ENCODE peak calls at places on chromosomes 5 and 9, in nine cellular contexts. T is stomach; E is heart right ventricle; G is tibial artery; Y is aorta; R is iPS DF 6.9; D is CD8-positive, alpha-beta T cell; A is effector memory CD4-positive, alpha-beta T cell; X is AG04450. S is an unnamed sample. For H3K9me3, the result is how much of the 10 kb centered on the place peaks cover.

GRCh38 chr9:93910196-93910595 is 45.0 kb downstream of the BARX1 start:
- DNase-seq in T (no peak), A (no peak), G (no peak), D (no peak), R (no peak), Y (no peak), E (no peak), X (no peak), S (no peak)

GRCh38 chr5:41128291-41128690 is 57.1 kb upstream of the MROH2B start:
- DNase-seq in T (no peak), Y (no peak), G (no peak), E (no peak), X (no peak), R (no peak), A (no peak), D (no peak), S (no peak)

GRCh38 chr5:80701597-80701996 is 46.8 kb upstream of the DHFR start:
- DNase-seq in A (no peak), T (no peak), G (no peak), D (no peak), Y (no peak), X (no peak), R (no peak), E (no peak), S (no peak)

GRCh38 chr5:407051-407450 is 35.9 kb upstream of the EXOC3 start:
- DNase-seq in T (no peak), Y (no peak), A (no peak), R (no peak), X (no peak), G (no peak), D (no peak), E (no peak), S (no peak)

GRCh38 chr9:131554865-131555351 is 9.6 kb downstream of the PRRT1B start:
- DNase-seq in G (no peak), E (no peak), R (no peak), X (no peak), T (no peak), A (no peak), Y (no peak), D (no peak), S (no peak)

GRCh38 chr5:57539281-57539701 is 56.7 kb upstream of the ACTBL2 start:
- DNase-seq in D (no peak), G (no peak), E (no peak), T (no peak), A (no peak), R (no peak), X (peak), Y (no peak), S (no peak)

GRCh38 chr9:75432386-75432785 is 344.1 kb downstream of the OSTF1 start:
- DNase-seq in Y (no peak), E (peak), D (no peak), G (peak), A (no peak), R (no peak), T (no peak), X (no peak), S (no peak)

GRCh38 chr5:14417792-14418765 is 163.5 kb upstream of the OTULINL start:
- DNase-seq in X (no peak), A (no peak), T (no peak), G (no peak), Y (no peak), E (no peak), D (no peak), R (no peak), S (no peak)

GRCh38 chr5:88269222-88269771 is 652 bp upstream of the TMEM161B start:
- DNase-seq in E (no peak), T (no peak), R (no peak), Y (no peak), X (no peak), A (no peak), G (no peak), D (peak), S (no peak)

GRCh38 chr5:159319822-159320221 is 10.5 kb downstream of the IL12B start:
- DNase-seq in G (no peak), T (no peak), A (no peak), X (no peak), D (no peak), Y (no peak), E (no peak), R (no peak), S (no peak)

GRCh38 chr5:168746893-168747640 is 167.9 kb upstream of the PANK3 start:
- DNase-seq in R (no peak), A (no peak), E (no peak), Y (no peak), G (no peak), T (no peak), X (no peak), D (no peak), S (no peak)

GRCh38 chr5:87129051-87129450 is 138.6 kb upstream of the RASA1 start:
- DNase-seq in A (no peak), D (no peak), R (no peak), G (no peak), T (no peak), E (no peak), Y (no peak), X (no peak), S (no peak)

GRCh38 chr5:119275873-119276214 is 80.0 kb upstream of the TNFAIP8 start:
- DNase-seq in E (no peak), D (no peak), Y (no peak), R (no peak), A (no peak), G (no peak), T (no peak), X (no peak), S (no peak)

GRCh38 chr5:52705720-52706119 is 82.0 kb upstream of the ITGA1 start:
- DNase-seq in D (no peak), Y (no peak), X (no peak), T (no peak), G (no peak), E (no peak), A (no peak), R (no peak), S (no peak)

GRCh38 chr5:8884029-8884428 is 661.8 kb downstream of the SEMA5A start:
- DNase-seq in R (no peak), X (no peak), Y (no peak), T (no peak), G (no peak), E (no peak), A (no peak), D (no peak), S (no peak)

GRCh38 chr9:91119147-91119546 is 242.6 kb downstream of the AUH start:
- DNase-seq in D (no peak), A (no peak), T (no peak), E (no peak), X (no peak), R (no peak), G (no peak), Y (no peak), S (no peak)

GRCh38 chr9:132673355-132673754 is 3.1 kb downstream of the GTF3C4 start:
- DNase-seq in T (no peak), R (no peak), X (no peak), E (no peak), D (no peak), Y (no peak), A (no peak), G (no peak), S (no peak)

GRCh38 chr5:151086905-151087360 is 6.1 kb upstream of the TNIP1 start:
- DNase-seq in A (peak), R (no peak), X (no peak), Y (peak), D (peak), T (peak), G (no peak), E (no peak), S (no peak)

GRCh38 chr5:74895906-74896305 is 29.7 kb upstream of the FAM169A start:
- DNase-seq in G (no peak), E (peak), D (no peak), Y (no peak), A (no peak), R (no peak), T (peak), X (peak), S (peak)

GRCh38 chr5:156640751-156641241 is 209.3 kb upstream of the PPP1R2B start:
- DNase-seq in D (no peak), G (no peak), A (no peak), R (no peak), Y (no peak), E (no peak), X (no peak), T (no peak), S (no peak)

GRCh38 chr5:9283021-9283420 is 262.9 kb downstream of the SEMA5A start:
- DNase-seq in R (no peak), D (no peak), Y (no peak), T (no peak), A (no peak), E (no peak), X (no peak), G (no peak), S (no peak)

GRCh38 chr9:37949576-37949975 is 45.6 kb upstream of the SLC25A51 start:
- DNase-seq in R (no peak), G (no peak), T (no peak), X (no peak), E (no peak), A (no peak), D (no peak), Y (no peak), S (no peak)

GRCh38 chr9:36136277-36136893 is at the start of gene GLIPR2:
- DNase-seq in Y (peak), R (no peak), D (peak), A (peak), T (peak), X (no peak), G (peak), E (peak), S (no peak)

GRCh38 chr9:86470326-86470725 is 116.1 kb upstream of the TUT7 start:
- DNase-seq in X (no peak), D (no peak), G (no peak), R (no peak), T (no peak), A (no peak), Y (no peak), E (no peak), S (no peak)

GRCh38 chr9:114829686-114830085 is 23.8 kb upstream of the TNFSF15 start:
- DNase-seq in A (no peak), R (no peak), Y (no peak), D (no peak), X (no peak), E (no peak), G (no peak), T (no peak), S (no peak)

GRCh38 chr9:91424403-91425176 is 958 bp upstream of the NFIL3 start:
- DNase-seq in D (no peak), G (peak), Y (peak), E (peak), R (no peak), T (peak), X (peak), A (peak), S (peak)

GRCh38 chr9:8255852-8256251 is 456.3 kb upstream of the DMAC1 start:
- DNase-seq in T (no peak), G (no peak), E (no peak), D (no peak), X (no peak), R (no peak), Y (no peak), A (no peak), S (no peak)
- H3K9me3 ChIP-seq in T (under half), G (under half), E (under half), D (under half), X (under half), R (under half), Y (under half), A (under half), S (under half)

DNA sequence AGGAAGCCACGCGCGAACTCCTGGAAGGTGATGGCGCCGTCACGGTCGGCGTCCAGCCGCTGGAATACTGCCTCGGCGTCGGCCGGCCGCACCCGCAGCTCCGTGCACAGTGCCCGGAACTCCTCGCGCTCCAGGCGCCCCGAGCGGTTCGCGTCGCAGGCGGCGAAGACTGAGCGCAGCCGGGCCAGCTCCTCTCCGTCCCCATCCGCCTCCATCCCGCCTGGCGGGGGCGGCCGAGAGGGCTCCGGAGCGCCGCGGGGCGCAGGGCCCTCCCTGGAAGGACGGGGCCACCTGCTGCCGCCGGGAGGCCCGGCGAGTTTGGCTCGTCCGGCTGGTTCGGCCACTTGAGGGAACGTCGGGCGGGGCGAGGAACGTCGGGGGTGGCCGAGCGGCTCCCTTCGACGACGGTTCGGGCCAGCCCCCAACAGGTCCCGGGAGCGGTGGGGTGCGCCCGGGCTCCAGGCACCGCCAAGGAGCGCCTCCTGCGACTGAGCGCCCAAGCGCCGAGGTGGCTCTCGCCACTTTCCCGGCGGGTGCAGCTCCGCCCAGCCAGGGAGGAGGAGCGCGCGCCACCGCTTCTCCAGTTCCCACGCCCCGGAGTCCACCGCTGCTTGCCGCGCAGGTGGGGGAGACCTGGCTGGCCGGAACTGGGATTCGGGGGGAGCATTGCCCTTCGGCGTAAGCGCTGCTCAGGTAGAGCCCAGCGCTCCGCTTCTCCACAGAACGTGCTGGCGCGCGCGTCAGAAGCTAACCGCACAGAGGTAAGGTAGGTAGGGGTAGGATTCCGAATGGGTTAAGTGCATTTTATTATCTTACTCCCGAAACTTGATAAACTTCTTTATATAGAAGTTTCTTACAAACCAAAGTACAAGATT is at the start of gene RASEF:
- DNase-seq in Y (peak), E (peak), D (no peak), T (peak), G (no peak), A (no peak), R (peak), X (no peak), S (no peak)
- H3K27ac ChIP-seq in Y (no peak), E (no peak), D (no peak), T (peak), G (no peak), A (no peak), R (no peak), X (no peak), S (no peak)

GRCh38 chr5:4015709-4016108 is 420.1 kb downstream of the IRX1 start:
- DNase-seq in G (no peak), A (no peak), X (no peak), Y (no peak), R (no peak), D (no peak), T (no peak), E (no peak), S (no peak)

GRCh38 chr5:4019841-4020240 is 424.2 kb downstream of the IRX1 start:
- DNase-seq in T (no peak), X (no peak), Y (no peak), G (no peak), D (no peak), E (no peak), R (no peak), A (no peak), S (no peak)

GRCh38 chr5:4017076-4017803 is 421.6 kb downstream of the IRX1 start:
- DNase-seq in D (no peak), E (no peak), T (no peak), A (no peak), X (no peak), G (no peak), R (no peak), Y (no peak), S (no peak)

GRCh38 chr5:4018968-4019766 is 423.5 kb downstream of the IRX1 start:
- DNase-seq in G (no peak), D (no peak), T (no peak), X (no peak), Y (no peak), E (no peak), R (no peak), A (no peak), S (no peak)

DNA sequence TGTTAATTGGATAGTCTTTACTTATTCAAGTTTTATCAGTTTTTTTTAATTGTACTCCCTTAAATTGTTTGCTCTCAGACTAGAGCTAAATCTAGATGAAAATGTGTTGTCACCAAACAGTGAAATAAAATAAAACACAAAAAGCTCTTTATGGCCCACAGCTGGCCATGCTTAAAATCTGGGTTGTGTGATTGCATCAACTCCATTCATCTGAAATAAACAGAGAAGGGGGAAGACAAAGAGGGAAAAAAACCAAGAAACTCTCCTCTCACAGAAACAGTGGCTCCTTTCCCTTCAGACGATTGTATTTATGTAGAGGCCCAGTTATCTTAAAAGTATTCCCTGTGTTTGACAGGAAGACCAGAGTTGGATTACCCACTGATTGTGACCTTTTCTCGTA is 422.4 kb downstream of the IRX1 start:
- DNase-seq in A (no peak), T (no peak), Y (no peak), X (no peak), D (no peak), E (no peak), R (no peak), G (no peak), S (no peak)
- H3K9me3 ChIP-seq in A (under half), T (under half), Y (under half), X (under half), D (under half), E (under half), R (under half), G (under half), S (under half)

DNA sequence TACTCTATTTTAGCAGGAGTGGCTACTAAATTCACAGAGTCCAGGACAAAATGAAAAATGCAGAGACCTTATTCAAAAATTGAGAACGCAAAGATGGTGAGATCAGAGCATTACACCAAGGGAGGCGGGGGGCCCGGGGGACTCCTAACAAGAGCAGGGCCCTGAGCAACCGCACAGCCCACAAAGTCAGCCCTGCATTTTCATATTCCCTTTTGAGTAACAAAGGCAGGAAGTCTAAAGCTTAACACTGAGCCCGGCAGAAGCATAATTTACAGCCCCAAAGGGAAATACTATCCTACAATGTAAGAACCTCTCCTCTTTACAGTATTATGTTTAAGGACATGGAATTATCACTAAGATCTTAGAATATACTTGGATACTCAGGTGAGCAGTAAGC is 69.3 kb downstream of the TLE1 start:
- DNase-seq in R (no peak), A (no peak), D (no peak), E (no peak), T (no peak), Y (no peak), G (no peak), X (no peak), S (no peak)
- H3K27ac ChIP-seq in R (no peak), A (no peak), D (no peak), E (no peak), T (no peak), Y (no peak), G (no peak), X (peak), S (no peak)

GRCh38 chr5:63825984-63826383 is 136.3 kb downstream of the HTR1A start:
- DNase-seq in D (no peak), T (no peak), G (no peak), Y (no peak), A (no peak), X (no peak), R (no peak), E (no peak), S (no peak)

DNA sequence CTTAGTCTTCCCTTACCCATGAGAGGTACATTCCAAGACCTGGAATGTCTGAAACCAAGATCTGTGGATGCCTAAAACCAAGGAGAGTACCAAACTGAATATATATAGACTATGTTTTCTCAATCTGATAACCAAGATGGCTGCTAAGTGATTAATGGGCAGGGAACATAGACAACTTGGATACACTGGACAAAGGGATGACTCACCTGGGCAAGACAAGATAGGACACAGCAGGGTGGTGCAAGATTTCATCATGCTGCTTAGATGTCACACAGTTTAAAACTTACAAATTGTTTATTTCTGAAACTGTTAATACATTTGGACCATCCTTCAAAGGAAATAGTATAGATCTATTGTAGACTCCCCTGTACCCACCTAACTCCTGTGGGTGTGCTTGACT is 130.9 kb downstream of the HTR1A start:
- DNase-seq in D (no peak), X (no peak), R (no peak), E (no peak), T (no peak), A (no peak), G (no peak), Y (no peak), S (no peak)
- H3K9me3 ChIP-seq in D (under half), X (under half), R (under half), E (under half), T (under half), A (under half), G (under half), Y (under half), S (under half)

GRCh38 chr9:127076860-127077657 is 45.4 kb downstream of the ANGPTL2 start:
- DNase-seq in T (no peak), E (no peak), R (no peak), A (no peak), Y (no peak), X (no peak), D (no peak), G (no peak), S (no peak)
- H3K27ac ChIP-seq in T (no peak), E (peak), R (no peak), A (no peak), Y (no peak), X (no peak), D (no peak), G (no peak), S (no peak)

DNA sequence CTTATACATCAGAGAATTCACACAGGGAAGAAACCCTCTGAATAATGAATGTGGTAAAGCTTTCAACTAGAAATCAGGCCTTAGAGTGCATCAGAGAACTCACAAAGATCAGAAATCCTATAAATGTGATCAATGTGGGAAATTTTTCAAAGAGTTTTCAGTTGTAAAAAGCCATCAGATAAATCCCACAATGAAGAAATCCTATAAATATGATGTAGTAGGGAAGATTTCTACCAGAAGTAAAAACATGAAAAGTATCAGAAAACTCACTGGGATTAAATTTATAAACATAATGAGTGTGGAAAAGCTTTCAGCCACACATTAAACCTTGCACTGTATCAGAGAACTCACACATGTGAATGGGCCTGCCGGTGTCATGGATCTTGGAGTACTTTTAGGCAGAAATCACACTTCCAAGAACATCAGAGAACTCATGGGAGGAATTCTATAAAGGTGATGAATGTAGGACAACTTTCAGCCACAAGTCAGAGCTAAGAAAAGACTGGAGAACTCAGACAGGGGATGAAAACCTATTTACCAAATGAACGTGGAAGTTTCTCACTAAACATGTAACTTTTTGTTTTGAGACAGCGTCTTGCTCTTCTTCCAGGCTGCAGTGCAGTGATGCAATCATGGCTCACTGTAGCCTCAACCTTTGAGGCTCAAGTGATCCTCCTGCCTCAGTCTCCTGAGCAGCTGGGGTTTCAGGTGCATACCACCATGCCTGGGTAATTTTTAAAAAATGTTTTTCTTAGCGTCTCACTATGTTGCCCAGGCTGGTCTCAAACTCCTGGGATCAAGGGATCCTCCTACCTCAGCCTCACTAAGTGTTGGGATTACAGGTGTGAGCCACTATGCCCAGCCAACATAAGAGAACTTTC is 39.5 kb downstream of the ZNF510 start:
- DNase-seq in X (no peak), T (no peak), D (no peak), A (no peak), E (no peak), G (no peak), R (no peak), Y (no peak), S (no peak)
- H3K9me3 ChIP-seq in X (under half), T (under half), D (under half), A (under half), E (half or more), G (half or more), R (under half), Y (under half), S (under half)

GRCh38 chr5:142811840-142812557 is 41.8 kb downstream of the ARHGAP26 start:
- DNase-seq in D (no peak), E (no peak), R (no peak), Y (no peak), T (no peak), A (no peak), X (no peak), G (no peak), S (no peak)
- H3K27ac ChIP-seq in D (no peak), E (no peak), R (no peak), Y (no peak), T (peak), A (no peak), X (no peak), G (no peak), S (peak)

S was measured in right atrium auricular region.